ENCODE peak calls at places on chromosomes 11 and 22, in nine cellular contexts. One of them, this sample, is unnamed.

GRCh38 chr11:62804310-62805043 is 763 bp downstream of the NXF1 start:
- DNase-seq in epithelial cell of proximal tubule: peak; percentile 35
- DNase-seq in sigmoid colon: no peak
- DNase-seq in A549: no peak
- DNase-seq in heart left ventricle: no peak
- DNase-seq in HFF-Myc: no peak
- DNase-seq in tibial nerve: peak; percentile 25
- DNase-seq in astrocyte of the spinal cord: peak; percentile 51
- DNase-seq in A673: no peak
- DNase-seq in this sample: no peak

GRCh38 chr22:39729141-39729934 is 158.8 kb downstream of the CACNA1I start:
- DNase-seq in epithelial cell of proximal tubule: no peak
- DNase-seq in sigmoid colon: no peak
- DNase-seq in A549: no peak
- DNase-seq in heart left ventricle: no peak
- DNase-seq in HFF-Myc: no peak
- DNase-seq in tibial nerve: no peak
- DNase-seq in astrocyte of the spinal cord: no peak
- DNase-seq in A673: no peak
- DNase-seq in this sample: no peak

GRCh38 chr22:38135133-38135706 is 24.7 kb upstream of the BAIAP2L2 start:
- DNase-seq in epithelial cell of proximal tubule: no peak
- DNase-seq in sigmoid colon: peak; percentile 37
- DNase-seq in A549: peak; percentile 56
- DNase-seq in heart left ventricle: no peak
- DNase-seq in HFF-Myc: peak; percentile 62
- DNase-seq in tibial nerve: no peak
- DNase-seq in astrocyte of the spinal cord: peak; percentile 84
- DNase-seq in A673: no peak
- DNase-seq in this sample: peak; percentile 65

GRCh38 chr11:70716986-70717775 is 318.9 kb downstream of the CTTN start:
- DNase-seq in epithelial cell of proximal tubule: no peak
- DNase-seq in sigmoid colon: no peak
- DNase-seq in A549: no peak
- DNase-seq in heart left ventricle: no peak
- DNase-seq in HFF-Myc: no peak
- DNase-seq in tibial nerve: no peak
- DNase-seq in astrocyte of the spinal cord: peak; percentile 9
- DNase-seq in A673: no peak
- DNase-seq in this sample: no peak

GRCh38 chr22:24587251-24587650 is 5.6 kb downstream of the LRRC75B start:
- DNase-seq in epithelial cell of proximal tubule: no peak
- DNase-seq in sigmoid colon: no peak
- DNase-seq in A549: no peak
- DNase-seq in heart left ventricle: no peak
- DNase-seq in HFF-Myc: no peak
- DNase-seq in tibial nerve: no peak
- DNase-seq in astrocyte of the spinal cord: no peak
- DNase-seq in A673: no peak
- DNase-seq in this sample: no peak

GRCh38 chr11:17519486-17519885 is 24.7 kb downstream of the USH1C start:
- DNase-seq in epithelial cell of proximal tubule: no peak
- DNase-seq in sigmoid colon: no peak
- DNase-seq in A549: no peak
- DNase-seq in heart left ventricle: no peak
- DNase-seq in HFF-Myc: no peak
- DNase-seq in tibial nerve: no peak
- DNase-seq in astrocyte of the spinal cord: no peak
- DNase-seq in A673: no peak
- DNase-seq in this sample: no peak

GRCh38 chr11:95256204-95256819 is 25.3 kb upstream of the SESN3 start:
- DNase-seq in epithelial cell of proximal tubule: no peak
- DNase-seq in sigmoid colon: no peak
- DNase-seq in A549: no peak
- DNase-seq in heart left ventricle: no peak
- DNase-seq in HFF-Myc: no peak
- DNase-seq in tibial nerve: no peak
- DNase-seq in astrocyte of the spinal cord: no peak
- DNase-seq in A673: no peak
- DNase-seq in this sample: no peak

GRCh38 chr22:49108636-49109315 is 718.9 kb downstream of the BRD1 start:
- DNase-seq in epithelial cell of proximal tubule: no peak
- DNase-seq in sigmoid colon: peak; percentile 38
- DNase-seq in A549: no peak
- DNase-seq in heart left ventricle: no peak
- DNase-seq in HFF-Myc: no peak
- DNase-seq in tibial nerve: no peak
- DNase-seq in astrocyte of the spinal cord: no peak
- DNase-seq in A673: no peak
- DNase-seq in this sample: no peak

GRCh38 chr11:123300874-123301695 is 106.0 kb upstream of the CLMP start:
- DNase-seq in epithelial cell of proximal tubule: peak; percentile 50
- DNase-seq in sigmoid colon: no peak
- DNase-seq in A549: peak; percentile 13
- DNase-seq in heart left ventricle: no peak
- DNase-seq in HFF-Myc: no peak
- DNase-seq in tibial nerve: no peak
- DNase-seq in astrocyte of the spinal cord: peak; percentile 50
- DNase-seq in A673: no peak
- DNase-seq in this sample: no peak

GRCh38 chr11:41074318-41074717 is 385.1 kb downstream of the LRRC4C start:
- DNase-seq in epithelial cell of proximal tubule: no peak
- DNase-seq in sigmoid colon: no peak
- DNase-seq in A549: no peak
- DNase-seq in heart left ventricle: no peak
- DNase-seq in HFF-Myc: no peak
- DNase-seq in tibial nerve: no peak
- DNase-seq in astrocyte of the spinal cord: no peak
- DNase-seq in A673: no peak
- DNase-seq in this sample: no peak

GRCh38 chr22:38213319-38214247 is 11.8 kb downstream of the MAFF start:
- DNase-seq in epithelial cell of proximal tubule: no peak
- DNase-seq in sigmoid colon: no peak
- DNase-seq in A549: no peak
- DNase-seq in heart left ventricle: no peak
- DNase-seq in HFF-Myc: no peak
- DNase-seq in tibial nerve: no peak
- DNase-seq in astrocyte of the spinal cord: no peak
- DNase-seq in A673: no peak
- DNase-seq in this sample: no peak

GRCh38 chr11:102364991-102365390 is 18.0 kb downstream of the BIRC2 start:
- DNase-seq in epithelial cell of proximal tubule: no peak
- DNase-seq in sigmoid colon: no peak
- DNase-seq in A549: no peak
- DNase-seq in heart left ventricle: no peak
- DNase-seq in HFF-Myc: no peak
- DNase-seq in tibial nerve: no peak
- DNase-seq in astrocyte of the spinal cord: no peak
- DNase-seq in A673: no peak
- DNase-seq in this sample: no peak

GRCh38 chr11:68255526-68255925 is 16.2 kb downstream of the C11orf24 start:
- DNase-seq in epithelial cell of proximal tubule: no peak
- DNase-seq in sigmoid colon: no peak
- DNase-seq in A549: no peak
- DNase-seq in heart left ventricle: no peak
- DNase-seq in HFF-Myc: no peak
- DNase-seq in tibial nerve: no peak
- DNase-seq in astrocyte of the spinal cord: peak; percentile 9
- DNase-seq in A673: no peak
- DNase-seq in this sample: no peak

GRCh38 chr11:27950339-27950738 is 157.6 kb downstream of the KIF18A start:
- DNase-seq in epithelial cell of proximal tubule: no peak
- DNase-seq in sigmoid colon: no peak
- DNase-seq in A549: no peak
- DNase-seq in heart left ventricle: no peak
- DNase-seq in HFF-Myc: no peak
- DNase-seq in tibial nerve: no peak
- DNase-seq in astrocyte of the spinal cord: no peak
- DNase-seq in A673: no peak
- DNase-seq in this sample: no peak

GRCh38 chr11:68706237-68706636 is 21.9 kb downstream of the GAL start:
- DNase-seq in epithelial cell of proximal tubule: no peak
- DNase-seq in sigmoid colon: no peak
- DNase-seq in A549: no peak
- DNase-seq in heart left ventricle: no peak
- DNase-seq in HFF-Myc: no peak
- DNase-seq in tibial nerve: no peak
- DNase-seq in astrocyte of the spinal cord: no peak
- DNase-seq in A673: no peak
- DNase-seq in this sample: no peak

GRCh38 chr11:18697581-18697980 is 998 bp upstream of the TMEM86A start:
- DNase-seq in epithelial cell of proximal tubule: no peak
- DNase-seq in sigmoid colon: peak; percentile 12
- DNase-seq in A549: no peak
- DNase-seq in heart left ventricle: no peak
- DNase-seq in HFF-Myc: no peak
- DNase-seq in tibial nerve: no peak
- DNase-seq in astrocyte of the spinal cord: no peak
- DNase-seq in A673: no peak
- DNase-seq in this sample: no peak

DNA sequence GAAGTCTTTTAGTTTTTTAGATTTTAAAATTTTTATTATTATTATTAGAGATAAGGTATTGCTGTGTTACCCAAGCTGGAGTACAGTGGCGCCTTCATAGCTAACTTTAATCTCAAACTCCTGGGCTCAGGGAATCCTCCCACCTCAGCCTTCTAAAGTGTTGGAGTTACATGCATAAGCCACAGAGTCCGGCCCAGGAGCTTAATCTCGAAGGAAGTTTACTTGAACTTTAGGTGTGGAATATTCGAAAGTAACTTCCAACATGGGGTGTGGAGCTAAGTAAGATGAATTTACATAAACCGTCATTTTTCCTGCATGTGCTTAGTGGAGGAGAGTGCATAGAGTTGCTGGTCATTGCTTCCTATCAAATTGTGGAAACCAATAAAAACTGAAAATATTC is 1.4 kb downstream of the ATG13 start:
- DNase-seq in epithelial cell of proximal tubule: no peak
- DNase-seq in sigmoid colon: no peak
- DNase-seq in A549: no peak
- DNase-seq in heart left ventricle: no peak
- DNase-seq in HFF-Myc: no peak
- DNase-seq in tibial nerve: no peak
- DNase-seq in astrocyte of the spinal cord: no peak
- DNase-seq in A673: no peak
- DNase-seq in this sample: no peak
- H3K4me3 ChIP-seq in epithelial cell of proximal tubule: peak overlapping the region; percentile 93
- H3K4me3 ChIP-seq in sigmoid colon: no peak overlapping the region
- H3K4me3 ChIP-seq in A549: peak overlapping the region; percentile 96
- H3K4me3 ChIP-seq in heart left ventricle: peak overlapping the region; percentile 96
- H3K4me3 ChIP-seq in HFF-Myc: peak overlapping the region; percentile 77
- H3K4me3 ChIP-seq in tibial nerve: peak overlapping the region; percentile 87
- H3K4me3 ChIP-seq in astrocyte of the spinal cord: peak overlapping the region; percentile 62
- H3K4me3 ChIP-seq in A673: peak overlapping the region; percentile 65
- H3K4me3 ChIP-seq in this sample: no peak overlapping the region

GRCh38 chr11:127074151-127074761 is 73.7 kb upstream of the KIRREL3 start:
- DNase-seq in epithelial cell of proximal tubule: peak; percentile 31
- DNase-seq in sigmoid colon: no peak
- DNase-seq in A549: peak; percentile 77
- DNase-seq in heart left ventricle: no peak
- DNase-seq in HFF-Myc: peak; percentile 46
- DNase-seq in tibial nerve: no peak
- DNase-seq in astrocyte of the spinal cord: peak; percentile 29
- DNase-seq in A673: peak; percentile 49
- DNase-seq in this sample: peak; percentile 69
- TF ChIP-seq CTCF in epithelial cell of proximal tubule: peak; percentile 87
- TF ChIP-seq CTCF in sigmoid colon: no peak
- TF ChIP-seq CTCF in A549: peak; percentile 64
- TF ChIP-seq CTCF in heart left ventricle: no peak
- TF ChIP-seq CTCF in HFF-Myc: peak; percentile 34
- TF ChIP-seq CTCF in tibial nerve: no peak
- TF ChIP-seq CTCF in astrocyte of the spinal cord: peak; percentile 44
- TF ChIP-seq CTCF in A673: peak; percentile 46
- TF ChIP-seq CTCF in this sample: peak; percentile 78

GRCh38 chr11:36308577-36308976 is 12.5 kb downstream of the PRR5L start:
- DNase-seq in epithelial cell of proximal tubule: peak; percentile 13
- DNase-seq in sigmoid colon: no peak
- DNase-seq in A549: no peak
- DNase-seq in heart left ventricle: no peak
- DNase-seq in HFF-Myc: no peak
- DNase-seq in tibial nerve: no peak
- DNase-seq in astrocyte of the spinal cord: no peak
- DNase-seq in A673: no peak
- DNase-seq in this sample: no peak

GRCh38 chr11:36312593-36312990 is 16.5 kb downstream of the PRR5L start:
- DNase-seq in epithelial cell of proximal tubule: peak; percentile 40
- DNase-seq in sigmoid colon: no peak
- DNase-seq in A549: peak; percentile 42
- DNase-seq in heart left ventricle: no peak
- DNase-seq in HFF-Myc: peak; percentile 87
- DNase-seq in tibial nerve: no peak
- DNase-seq in astrocyte of the spinal cord: peak; percentile 90
- DNase-seq in A673: no peak
- DNase-seq in this sample: peak; percentile 70

GRCh38 chr11:36311926-36312592 is 16.0 kb downstream of the PRR5L start:
- DNase-seq in epithelial cell of proximal tubule: peak; percentile 49
- DNase-seq in sigmoid colon: no peak
- DNase-seq in A549: no peak
- DNase-seq in heart left ventricle: no peak
- DNase-seq in HFF-Myc: peak; percentile 25
- DNase-seq in tibial nerve: no peak
- DNase-seq in astrocyte of the spinal cord: no peak
- DNase-seq in A673: no peak
- DNase-seq in this sample: no peak

GRCh38 chr11:36306888-36307287 is 10.8 kb downstream of the PRR5L start:
- DNase-seq in epithelial cell of proximal tubule: peak; percentile 9
- DNase-seq in sigmoid colon: no peak
- DNase-seq in A549: peak; percentile 33
- DNase-seq in heart left ventricle: no peak
- DNase-seq in HFF-Myc: no peak
- DNase-seq in tibial nerve: peak; percentile 24
- DNase-seq in astrocyte of the spinal cord: peak; percentile 75
- DNase-seq in A673: peak; percentile 91
- DNase-seq in this sample: no peak

GRCh38 chr11:36309779-36310178 is 13.7 kb downstream of the PRR5L start:
- DNase-seq in epithelial cell of proximal tubule: no peak
- DNase-seq in sigmoid colon: no peak
- DNase-seq in A549: no peak
- DNase-seq in heart left ventricle: no peak
- DNase-seq in HFF-Myc: no peak
- DNase-seq in tibial nerve: no peak
- DNase-seq in astrocyte of the spinal cord: no peak
- DNase-seq in A673: no peak
- DNase-seq in this sample: no peak
- H3K4me3 ChIP-seq in epithelial cell of proximal tubule: no peak overlapping the region
- H3K4me3 ChIP-seq in sigmoid colon: no peak overlapping the region
- H3K4me3 ChIP-seq in A549: no peak overlapping the region
- H3K4me3 ChIP-seq in heart left ventricle: no peak overlapping the region
- H3K4me3 ChIP-seq in HFF-Myc: no peak overlapping the region
- H3K4me3 ChIP-seq in tibial nerve: no peak overlapping the region
- H3K4me3 ChIP-seq in astrocyte of the spinal cord: no peak overlapping the region
- H3K4me3 ChIP-seq in A673: no peak overlapping the region
- H3K4me3 ChIP-seq in this sample: no peak overlapping the region

GRCh38 chr11:3049430-3050243 is 7.6 kb downstream of the CARS1 start:
- DNase-seq in epithelial cell of proximal tubule: peak; percentile 75
- DNase-seq in sigmoid colon: peak; percentile 94
- DNase-seq in A549: peak; percentile 77
- DNase-seq in heart left ventricle: peak; percentile 80
- DNase-seq in HFF-Myc: peak; percentile 87
- DNase-seq in tibial nerve: peak; percentile 39
- DNase-seq in astrocyte of the spinal cord: peak; percentile 95
- DNase-seq in A673: peak; percentile 94
- DNase-seq in this sample: peak; percentile 86
- TF ChIP-seq CTCF in epithelial cell of proximal tubule: peak; percentile 53
- TF ChIP-seq CTCF in sigmoid colon: peak; percentile 32
- TF ChIP-seq CTCF in A549: peak; percentile 16
- TF ChIP-seq CTCF in heart left ventricle: no peak
- TF ChIP-seq CTCF in HFF-Myc: peak; percentile 29
- TF ChIP-seq CTCF in tibial nerve: peak; percentile 39
- TF ChIP-seq CTCF in astrocyte of the spinal cord: peak; percentile 42
- TF ChIP-seq CTCF in A673: peak; percentile 37
- TF ChIP-seq CTCF in this sample: peak; percentile 55